ENCODE peak calls at places on chromosomes 7 and 10, in ten cellular contexts. R is stimulated activated naive CD8-positive, alpha-beta T cell treated with anti-CD3 and anti-CD28 coated beads, Interleukin-15, amount 100 ng/mL, for 72 hours; B is foreskin keratinocyte; P is thyroid gland; H is germinal center; W is stimulated activated CD8-positive, alpha-beta memory T cell treated with anti-CD3 and anti-CD28 coated beads, Interleukin-2, amount 100 ng/mL, for 1 hour; M is stimulated activated CD4-positive, alpha-beta T cell treated with anti-CD3 and anti-CD28 coated beads, Interleukin-1b, Interleukin-23, amount 100 ng/mL, for 4 hours; E is HL-60; Q is A549; O is sigmoid colon. X is an unnamed sample.

GRCh38 chr10:11171452-11171851 is 153.8 kb downstream of the CELF2 start:
- DNase-seq in P (no peak), B (no peak), E (no peak), W (no peak), R (no peak), O (no peak), Q (no peak), M (no peak), H (no peak), X (no peak)

GRCh38 chr10:63256047-63256773 is 123.1 kb downstream of the NRBF2 start:
- DNase-seq in B (no peak), W (no peak), Q (no peak), M (no peak), H (no peak), P (no peak), E (peak; percentile 73), R (no peak), O (no peak), X (no peak)

GRCh38 chr7:23106801-23107713 is 1.5 kb downstream of the KLHL7 start:
- DNase-seq in B (no peak), M (no peak), E (no peak), P (no peak), H (no peak), R (no peak), Q (no peak), W (no peak), O (no peak), X (no peak)

GRCh38 chr7:103932389-103932788 is 57.1 kb downstream of the RELN start:
- DNase-seq in Q (no peak), P (no peak), O (no peak), R (no peak), H (no peak), M (no peak), B (no peak), E (no peak), W (no peak), X (no peak)

GRCh38 chr10:131561897-131562296 is 250.4 kb upstream of the TCERG1L start:
- DNase-seq in B (no peak), H (no peak), M (no peak), O (no peak), W (no peak), R (no peak), E (no peak), P (no peak), Q (no peak), X (no peak)

GRCh38 chr7:70456729-70457128 is 675.2 kb upstream of the GALNT17 start:
- DNase-seq in O (no peak), P (peak; percentile 35), M (no peak), E (no peak), W (no peak), Q (no peak), B (no peak), R (no peak), H (peak; percentile 47), X (no peak)

GRCh38 chr10:44466236-44466635 is 81.3 kb upstream of the CXCL12 start:
- DNase-seq in M (no peak), Q (no peak), W (no peak), O (no peak), B (no peak), R (no peak), P (no peak), E (no peak), H (no peak), X (no peak)

GRCh38 chr7:151507806-151508205 is 11.9 kb downstream of the RHEB start:
- DNase-seq in R (no peak), Q (no peak), H (no peak), M (no peak), W (no peak), B (no peak), E (no peak), O (no peak), P (no peak), X (no peak)

GRCh38 chr10:47230482-47230881 is 69.5 kb upstream of the GDF10 start:
- DNase-seq in E (no peak), W (no peak), M (no peak), B (no peak), P (no peak), H (no peak), Q (no peak), O (no peak), R (no peak), X (no peak)

GRCh38 chr10:53357587-53357986 is 585.0 kb upstream of the MBL2 start:
- DNase-seq in M (no peak), E (no peak), O (no peak), Q (no peak), P (no peak), W (no peak), B (peak; percentile 54), H (no peak), R (no peak), X (no peak)

GRCh38 chr10:76337641-76338040 is 906.2 kb downstream of the LRMDA start:
- DNase-seq in R (no peak), Q (no peak), E (no peak), W (no peak), P (no peak), O (no peak), B (no peak), M (no peak), H (no peak), X (no peak)

GRCh38 chr10:114375082-114375481 is 29.2 kb downstream of the AFAP1L2 start:
- DNase-seq in E (no peak), B (no peak), Q (no peak), O (no peak), P (no peak), W (no peak), R (no peak), H (no peak), M (no peak), X (no peak)

GRCh38 chr10:83680470-83680891 is 458.8 kb upstream of the GHITM start:
- DNase-seq in H (peak; percentile 30), E (no peak), W (no peak), Q (no peak), R (peak; percentile 18), M (no peak), P (no peak), B (no peak), O (no peak), X (no peak)

GRCh38 chr7:81990395-81990794 is 220.5 kb upstream of the HGF start:
- DNase-seq in B (peak; percentile 35), M (no peak), Q (no peak), P (no peak), W (no peak), O (no peak), R (no peak), H (no peak), E (peak; percentile 43), X (peak; percentile 14)

GRCh38 chr10:95474228-95475002 is 86.8 kb downstream of the SORBS1 start:
- DNase-seq in Q (no peak), O (no peak), B (no peak), P (no peak), R (no peak), W (no peak), H (no peak), E (no peak), M (no peak), X (no peak)

GRCh38 chr10:91349381-91349780 is 60.8 kb upstream of the HECTD2 start:
- DNase-seq in B (no peak), O (no peak), W (no peak), M (no peak), Q (no peak), E (no peak), H (no peak), R (no peak), P (no peak), X (peak; percentile 21)

GRCh38 chr7:16587785-16588184 is 57.8 kb downstream of the ANKMY2 start:
- DNase-seq in P (no peak), W (no peak), E (no peak), O (no peak), Q (no peak), M (no peak), H (no peak), B (no peak), R (no peak), X (no peak)

GRCh38 chr10:51439645-51440044 is 259.8 kb downstream of the CSTF2T start:
- DNase-seq in B (no peak), P (no peak), R (no peak), H (no peak), O (no peak), M (no peak), Q (no peak), W (no peak), E (no peak), X (no peak)

GRCh38 chr7:37354661-37355131 is 94.0 kb downstream of the ELMO1 start:
- DNase-seq in H (no peak), E (peak; percentile 94), O (peak; percentile 88), B (no peak), M (peak; percentile 37), R (peak; percentile 81), W (no peak), P (peak; percentile 49), Q (no peak), X (no peak)

GRCh38 chr10:570631-571565 is 118.6 kb downstream of the DIP2C start:
- DNase-seq in R (no peak), Q (no peak), B (no peak), W (no peak), M (no peak), P (no peak), H (no peak), O (no peak), E (no peak), X (no peak)

GRCh38 chr7:602341-603141 is 82.9 kb upstream of the PDGFA start:
- DNase-seq in W (no peak), R (peak; percentile 65), H (no peak), M (peak; percentile 62), O (peak; percentile 67), Q (no peak), P (no peak), B (no peak), E (no peak), X (no peak)

GRCh38 chr7:2003931-2004812 is 228.6 kb downstream of the MAD1L1 start:
- DNase-seq in O (peak; percentile 52), B (no peak), W (no peak), H (no peak), M (no peak), E (no peak), P (peak; percentile 1), R (no peak), Q (no peak), X (no peak)

GRCh38 chr7:142385528-142386340 is 127.9 kb upstream of the PRSS58 start:
- DNase-seq in W (peak; percentile 11), H (peak; percentile 24), Q (peak; percentile 34), B (peak; percentile 53), R (peak; percentile 53), M (no peak), E (peak; percentile 90), P (no peak), O (no peak), X (peak; percentile 54)

GRCh38 chr7:44607141-44608068 is 978 bp downstream of the OGDH start:
- DNase-seq in Q (no peak), B (no peak), H (no peak), E (no peak), R (no peak), P (no peak), W (no peak), O (no peak), M (no peak), X (no peak)

GRCh38 chr7:46134795-46135194 is 213.7 kb upstream of the IGFBP3 start:
- DNase-seq in W (no peak), R (no peak), O (no peak), M (no peak), E (no peak), H (no peak), P (no peak), Q (no peak), B (no peak), X (no peak)